ENCODE peak calls at places on chromosomes 16 and 17, in five cellular contexts. B is activated CD8-positive, alpha-beta memory T cell treated with anti-CD3 and anti-CD28 coated beads for 1 hour; W is M059J; F is epithelial cell of prostate; A is A673. Z is an unnamed sample.

GRCh38 chr16:11121909-11122692 is 133.9 kb downstream of the SOCS1 start:
- DNase-seq in W (peak; percentile 49), F (no peak), B (no peak), A (peak; percentile 63), Z (no peak)

GRCh38 chr16:8923199-8923598 is 40.5 kb downstream of the USP7 start:
- DNase-seq in A (no peak), W (no peak), B (no peak), F (no peak), Z (no peak)

GRCh38 chr17:48617515-48618365 is 2.6 kb upstream of the HOXB8 start:
- DNase-seq in F (no peak), B (no peak), A (no peak), W (peak; percentile 24), Z (no peak)

GRCh38 chr17:71338396-71338795 is 782.4 kb upstream of the SOX9 start:
- DNase-seq in F (no peak), W (peak; percentile 75), B (no peak), A (no peak), Z (peak; percentile 11)

GRCh38 chr17:38673714-38674012 is 1.1 kb downstream of the EPOP start:
- DNase-seq in B (no peak), F (no peak), W (no peak), A (no peak), Z (peak; percentile 54)

GRCh38 chr17:43583332-43583731 is 37.2 kb upstream of the ETV4 start:
- DNase-seq in B (no peak), F (no peak), W (no peak), A (no peak), Z (no peak)

GRCh38 chr17:83195330-83196087 is 116.1 kb downstream of the METRNL start:
- DNase-seq in B (no peak), A (no peak), W (peak; percentile 86), F (no peak), Z (no peak)

GRCh38 chr17:35148144-35148543 is 527 bp downstream of the UNC45B start:
- DNase-seq in F (no peak), B (no peak), A (no peak), W (no peak), Z (no peak)

GRCh38 chr16:12145918-12146317 is 169.4 kb downstream of the SNX29 start:
- DNase-seq in W (no peak), A (no peak), B (no peak), F (no peak), Z (no peak)

GRCh38 chr17:2102931-2103398 is 48.1 kb downstream of the HIC1 start:
- DNase-seq in A (peak; percentile 87), F (no peak), B (no peak), W (peak; percentile 91), Z (no peak)

GRCh38 chr17:65332779-65333178 is 195.6 kb downstream of the RGS9 start:
- DNase-seq in B (no peak), W (no peak), A (no peak), F (no peak), Z (no peak)

GRCh38 chr17:40850287-40850972 is 16.6 kb downstream of the KRT12 start:
- DNase-seq in W (no peak), A (no peak), B (no peak), F (no peak), Z (no peak)

GRCh38 chr16:84390131-84390785 is 21.9 kb downstream of the ATP2C2 start:
- DNase-seq in B (no peak), F (no peak), W (peak; percentile 15), A (no peak), Z (no peak)

GRCh38 chr16:48137822-48138221 is 18.0 kb downstream of the ABCC12 start:
- DNase-seq in B (no peak), F (no peak), A (no peak), W (no peak), Z (no peak)

GRCh38 chr16:2895813-2896212 is 12.8 kb downstream of the FLYWCH2 start:
- DNase-seq in B (no peak), F (no peak), A (no peak), W (peak; percentile 79), Z (no peak)

GRCh38 chr16:87424260-87424659 is 32.1 kb downstream of the MAP1LC3B start:
- DNase-seq in A (no peak), F (no peak), W (no peak), B (no peak), Z (no peak)

GRCh38 chr17:69265873-69266272 is 37.2 kb upstream of the ABCA10 start:
- DNase-seq in W (no peak), F (no peak), A (no peak), B (no peak), Z (no peak)

GRCh38 chr17:69669441-69670178 is 255.1 kb downstream of the MAP2K6 start:
- DNase-seq in F (no peak), B (no peak), A (no peak), W (peak; percentile 5), Z (peak; percentile 20)

GRCh38 chr16:66741131-66741900 is 10.1 kb downstream of the DYNC1LI2 start:
- DNase-seq in W (peak; percentile 95), A (peak; percentile 39), F (peak; percentile 27), B (no peak), Z (peak; percentile 85)

GRCh38 chr17:73878923-73879322 is 234.7 kb upstream of the SDK2 start:
- DNase-seq in B (no peak), A (no peak), W (no peak), F (no peak), Z (no peak)

GRCh38 chr17:37098910-37099664 is 150.3 kb downstream of the AATF start:
- DNase-seq in F (peak; percentile 51), W (peak; percentile 90), B (no peak), A (no peak), Z (no peak)

GRCh38 chr17:36920032-36921000 is 17.0 kb upstream of the LHX1 start:
- DNase-seq in A (no peak), F (no peak), W (peak; percentile 91), B (no peak), Z (no peak)

GRCh38 chr17:81868674-81869220 is 2.4 kb downstream of the ARHGDIA start:
- DNase-seq in B (no peak), A (no peak), F (no peak), W (peak; percentile 73), Z (peak; percentile 78)

GRCh38 chr17:34241062-34241461 is 14.0 kb upstream of the CCL2 start:
- DNase-seq in A (no peak), F (no peak), W (no peak), B (no peak), Z (no peak)

Z was measured in DMS53.